ENCODE peak calls at places on chromosomes 16 and 17, in seven cellular contexts. Y, C, U, O, S, E and L are unnamed samples. For H3K4me1, the result is how much of the 10 kb centered on the place peaks cover.

GRCh38 chr16:50440531-50440930 is 71.7 kb upstream of the BRD7 start:
- DNase-seq in Y (no peak), C (no peak), U (no peak), O (no peak), S (no peak), E (no peak), L (no peak)

GRCh38 chr17:78537217-78537860 is 39.9 kb downstream of the DNAH17 start:
- DNase-seq in Y (no peak), C (no peak), U (no peak), O (no peak), S (no peak), E (no peak), L (no peak)

GRCh38 chr17:55023626-55024025 is 55.1 kb downstream of the STXBP4 start:
- DNase-seq in Y (no peak), C (no peak), U (no peak), O (no peak), S (no peak), E (no peak), L (no peak)

GRCh38 chr16:1432388-1433262 is 1.7 kb downstream of the PERCC1 start:
- DNase-seq in Y (no peak), C (no peak), U (no peak), O (no peak), S (no peak), E (no peak), L (no peak)

GRCh38 chr16:280552-280951 is at the start of gene ARHGDIG:
- DNase-seq in Y (no peak), C (no peak), U (peak), O (no peak), S (no peak), E (no peak), L (no peak)

GRCh38 chr17:8235676-8236075 is 12.2 kb downstream of the CTC1 start:
- DNase-seq in Y (no peak), C (no peak), U (no peak), O (no peak), S (no peak), E (no peak), L (no peak)

GRCh38 chr16:57316390-57317017 is 32.0 kb upstream of the PLLP start:
- DNase-seq in Y (no peak), C (peak), U (no peak), O (peak), S (peak), E (no peak), L (peak)

GRCh38 chr16:61150351-61150750 is 885.9 kb downstream of the CDH8 start:
- DNase-seq in Y (no peak), C (no peak), U (no peak), O (no peak), S (no peak), E (no peak), L (no peak)

GRCh38 chr17:57092171-57092570 is 7.1 kb downstream of the AKAP1 start:
- DNase-seq in Y (no peak), C (no peak), U (no peak), O (no peak), S (no peak), E (no peak), L (no peak)

GRCh38 chr17:73954981-73955380 is 248.5 kb upstream of the RPL38 start:
- DNase-seq in Y (no peak), C (no peak), U (no peak), O (no peak), S (no peak), E (no peak), L (no peak)

GRCh38 chr16:61595605-61596004 is 440.6 kb downstream of the CDH8 start:
- DNase-seq in Y (no peak), C (no peak), U (no peak), O (no peak), S (no peak), E (no peak), L (peak)

GRCh38 chr17:787641-788221 is 5.6 kb downstream of the MRM3 start:
- DNase-seq in Y (no peak), C (no peak), U (peak), O (no peak), S (no peak), E (no peak), L (no peak)

GRCh38 chr16:20763461-20764232 is at the start of gene ACSM3:
- DNase-seq in Y (peak), C (peak), U (peak), O (peak), S (peak), E (no peak), L (peak)

GRCh38 chr17:78779848-78780247 is 2.2 kb downstream of the CYTH1 start:
- DNase-seq in Y (no peak), C (no peak), U (no peak), O (no peak), S (no peak), E (no peak), L (no peak)

GRCh38 chr16:61820398-61820797 is 215.8 kb downstream of the CDH8 start:
- DNase-seq in Y (no peak), C (no peak), U (no peak), O (peak), S (no peak), E (no peak), L (no peak)

GRCh38 chr17:18028114-18028513 is 10.9 kb downstream of the ATPAF2 start:
- DNase-seq in Y (no peak), C (no peak), U (no peak), O (no peak), S (no peak), E (no peak), L (no peak)

GRCh38 chr17:64413505-64413904 is 22.8 kb upstream of the PECAM1 start:
- DNase-seq in Y (peak), C (no peak), U (no peak), O (no peak), S (no peak), E (no peak), L (no peak)

GRCh38 chr16:1998852-1999801 is 9.4 kb downstream of the SYNGR3 start:
- DNase-seq in Y (no peak), C (no peak), U (peak), O (no peak), S (no peak), E (no peak), L (no peak)

GRCh38 chr16:87686697-87687570 is 78.9 kb downstream of the KLHDC4 start:
- DNase-seq in Y (no peak), C (no peak), U (no peak), O (no peak), S (no peak), E (no peak), L (no peak)

GRCh38 chr16:53099318-53100130 is 44.7 kb downstream of the CHD9 start:
- DNase-seq in Y (peak), C (peak), U (peak), O (peak), S (peak), E (peak), L (peak)

GRCh38 chr17:68238488-68238887 is 9.4 kb upstream of the AMZ2 start:
- DNase-seq in Y (no peak), C (no peak), U (no peak), O (no peak), S (no peak), E (no peak), L (no peak)

GRCh38 chr16:78443780-78444422 is 344.4 kb downstream of the WWOX start:
- DNase-seq in Y (no peak), C (no peak), U (no peak), O (no peak), S (no peak), E (no peak), L (no peak)

GRCh38 chr17:82231312-82231561 is 2.4 kb downstream of the SLC16A3 start:
- DNase-seq in Y (no peak), C (no peak), U (no peak), O (no peak), S (no peak), E (no peak), L (no peak)

GRCh38 chr17:82231562-82232321 is 2.9 kb downstream of the SLC16A3 start:
- DNase-seq in Y (no peak), C (peak), U (no peak), O (peak), S (no peak), E (peak), L (peak)

GRCh38 chr17:82232322-82232785 is 3.5 kb downstream of the SLC16A3 start:
- DNase-seq in Y (no peak), C (no peak), U (no peak), O (no peak), S (no peak), E (no peak), L (no peak)

GRCh38 chr17:82229686-82230626 is 1.1 kb downstream of the SLC16A3 start:
- DNase-seq in Y (no peak), C (peak), U (peak), O (no peak), S (no peak), E (no peak), L (no peak)

GRCh38 chr17:82230627-82231311 is 1.9 kb downstream of the SLC16A3 start:
- DNase-seq in Y (no peak), C (peak), U (no peak), O (peak), S (no peak), E (peak), L (no peak)
- TF ChIP-seq CTCF in Y (peak), C (peak), U (peak), O (peak), S (peak), E (peak), L (no peak)

GRCh38 chr17:49741692-49742076 is 22.2 kb downstream of the FAM117A start:
- DNase-seq in Y (no peak), C (no peak), U (no peak), O (no peak), S (no peak), E (no peak), L (no peak)
- H3K4me3 ChIP-seq in Y (peak), C (no peak), U (no peak), O (no peak), S (no peak), E (no peak), L (no peak)

GRCh38 chr16:10937068-10937859 is 5.0 kb downstream of the DEXI start:
- DNase-seq in Y (no peak), C (no peak), U (no peak), O (no peak), S (no peak), E (peak), L (no peak)

GRCh38 chr16:10938844-10939648 is 3.2 kb downstream of the DEXI start:
- DNase-seq in Y (no peak), C (no peak), U (no peak), O (no peak), S (no peak), E (no peak), L (no peak)

GRCh38 chr16:10936585-10936984 is 5.7 kb downstream of the DEXI start:
- DNase-seq in Y (no peak), C (no peak), U (no peak), O (no peak), S (no peak), E (no peak), L (no peak)

GRCh38 chr16:10939649-10940206 is 2.5 kb downstream of the DEXI start:
- DNase-seq in Y (no peak), C (no peak), U (no peak), O (no peak), S (no peak), E (no peak), L (no peak)

DNA sequence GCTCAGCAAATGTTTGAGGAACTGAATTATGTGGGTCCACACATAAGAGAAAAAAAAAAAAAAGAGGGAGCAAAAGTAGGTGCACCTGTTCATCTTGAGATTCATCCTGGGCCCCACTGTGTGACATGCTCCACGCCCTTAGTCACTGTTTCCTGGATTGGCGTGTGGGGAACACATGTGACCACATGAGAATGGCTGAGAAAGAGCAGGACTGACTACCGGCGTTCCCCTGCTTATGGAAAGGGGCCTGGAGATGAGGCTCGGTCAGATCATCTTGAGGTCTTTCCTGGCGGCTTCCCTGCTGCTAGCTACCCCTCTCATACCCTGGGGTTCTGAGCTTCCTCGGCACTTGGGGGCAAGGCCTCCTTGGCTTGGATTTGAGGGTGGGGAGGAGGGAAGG is 3.9 kb downstream of the DEXI start:
- DNase-seq in Y (no peak), C (no peak), U (no peak), O (no peak), S (no peak), E (no peak), L (no peak)
- H3K4me1 ChIP-seq in Y (under half), C (under half), U (half or more), O (under half), S (under half), E (half or more), L (under half)

DNA sequence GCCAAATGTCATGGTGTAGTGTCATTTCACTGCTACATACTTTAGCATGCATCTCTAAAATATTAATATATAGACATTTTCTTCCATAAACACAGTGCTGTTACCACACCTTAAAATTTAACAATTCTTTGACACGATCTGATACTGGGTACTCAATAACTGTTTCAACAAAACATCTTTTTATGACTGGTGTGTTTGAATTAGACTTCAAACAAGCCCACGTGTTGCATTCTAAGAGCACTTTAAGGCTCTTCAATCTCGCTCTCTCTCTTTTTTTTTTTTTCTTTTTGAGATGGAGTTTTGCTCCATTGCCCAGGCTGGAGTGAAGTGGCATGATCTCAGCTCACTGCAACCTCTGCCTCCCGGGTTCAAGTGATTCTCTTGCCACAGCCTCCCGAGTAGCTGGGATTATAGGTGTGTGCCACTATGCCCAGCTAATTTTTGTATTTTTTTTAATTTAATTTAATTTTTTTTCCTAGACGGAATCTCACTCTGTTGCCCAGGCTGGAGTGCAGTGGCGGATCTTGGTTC is 15.8 kb upstream of the SLC46A1 start:
- DNase-seq in Y (no peak), C (no peak), U (no peak), O (no peak), S (no peak), E (no peak), L (no peak)
- TF ChIP-seq CTCF in Y (no peak), C (no peak), U (no peak), O (no peak), S (no peak), E (no peak), L (no peak)

DNA sequence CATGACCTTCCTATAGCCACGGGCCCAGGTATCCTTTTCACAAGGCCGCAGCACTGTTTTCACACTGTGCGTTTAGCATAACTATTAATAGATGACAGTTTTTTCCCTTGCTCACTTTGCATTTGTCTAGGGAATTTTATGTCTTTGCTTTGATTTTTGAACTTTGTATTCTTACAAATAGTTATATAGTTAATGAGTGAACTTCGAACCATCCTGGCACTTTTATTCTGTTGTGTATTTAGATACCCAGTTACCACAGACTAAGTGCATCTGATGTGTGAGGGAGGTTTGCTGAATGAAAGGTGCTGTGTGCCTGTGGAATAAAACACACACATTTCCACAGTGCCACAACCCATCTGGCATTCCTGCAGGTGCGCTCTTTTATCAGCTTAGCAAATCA is 37.4 kb downstream of the USP10 start:
- DNase-seq in Y (no peak), C (no peak), U (no peak), O (no peak), S (no peak), E (no peak), L (no peak)
- H3K4me3 ChIP-seq in Y (no peak), C (no peak), U (no peak), O (no peak), S (no peak), E (no peak), L (no peak)

GRCh38 chr17:40346061-40346767 is 18.3 kb downstream of the GJD3 start:
- DNase-seq in Y (no peak), C (peak), U (no peak), O (no peak), S (no peak), E (no peak), L (no peak)
- H3K4me1 ChIP-seq in Y (under half), C (half or more), U (half or more), O (under half), S (under half), E (half or more), L (under half)

GRCh38 chr17:10976401-10976800 is 138.5 kb upstream of the PIRT start:
- DNase-seq in Y (no peak), C (no peak), U (no peak), O (no peak), S (no peak), E (no peak), L (no peak)
- TF ChIP-seq CTCF in Y (no peak), C (no peak), U (no peak), O (no peak), S (no peak), E (no peak), L (no peak)

GRCh38 chr17:61812747-61813146 is 50.6 kb downstream of the BRIP1 start:
- DNase-seq in Y (no peak), C (no peak), U (no peak), O (no peak), S (no peak), E (no peak), L (no peak)
- H3K4me3 ChIP-seq in Y (no peak), C (no peak), U (no peak), O (no peak), S (no peak), E (no peak), L (no peak)

GRCh38 chr17:66462010-66462409 is 159.6 kb downstream of the PRKCA start:
- DNase-seq in Y (no peak), C (no peak), U (no peak), O (no peak), S (no peak), E (no peak), L (no peak)

GRCh38 chr17:66459811-66460270 is 157.4 kb downstream of the PRKCA start:
- DNase-seq in Y (no peak), C (peak), U (peak), O (peak), S (peak), E (peak), L (peak)

GRCh38 chr17:66458782-66459181 is 156.4 kb downstream of the PRKCA start:
- DNase-seq in Y (no peak), C (no peak), U (no peak), O (no peak), S (no peak), E (no peak), L (no peak)

GRCh38 chr17:66461343-66461995 is 159.1 kb downstream of the PRKCA start:
- DNase-seq in Y (no peak), C (no peak), U (no peak), O (no peak), S (no peak), E (no peak), L (no peak)

GRCh38 chr17:66460558-66460957 is 158.1 kb downstream of the PRKCA start:
- DNase-seq in Y (no peak), C (no peak), U (no peak), O (no peak), S (no peak), E (no peak), L (no peak)
- H3K4me1 ChIP-seq in Y (under half), C (under half), U (under half), O (half or more), S (under half), E (under half), L (under half)